ENCODE peak calls at places on chromosomes 3 and 15, in ten cellular contexts. One of them, this sample, is unnamed.

GRCh38 chr3:143295201-143296080 is 175.9 kb downstream of the CHST2 start:
- DNase-seq in adrenal gland: no peak
- DNase-seq in A549: no peak
- DNase-seq in gastrocnemius medialis: no peak
- DNase-seq in heart left ventricle: no peak
- DNase-seq in K562: no peak
- DNase-seq in uterus: no peak
- DNase-seq in stomach: no peak
- DNase-seq in esophagus muscularis mucosa: no peak
- DNase-seq in body of pancreas: no peak
- DNase-seq in this sample: no peak

GRCh38 chr3:20857636-20858035 is 671.6 kb upstream of the SGO1 start:
- DNase-seq in esophagus muscularis mucosa: no peak
- DNase-seq in A549: no peak
- DNase-seq in gastrocnemius medialis: no peak
- DNase-seq in uterus: no peak
- DNase-seq in K562: no peak
- DNase-seq in stomach: no peak
- DNase-seq in adrenal gland: no peak
- DNase-seq in body of pancreas: no peak
- DNase-seq in heart left ventricle: no peak
- DNase-seq in this sample: no peak

GRCh38 chr15:31268108-31268501 is 58.5 kb upstream of the KLF13 start:
- DNase-seq in adrenal gland: no peak
- DNase-seq in uterus: no peak
- DNase-seq in heart left ventricle: peak; percentile 5
- DNase-seq in esophagus muscularis mucosa: peak; percentile 85
- DNase-seq in K562: no peak
- DNase-seq in stomach: peak; percentile 33
- DNase-seq in gastrocnemius medialis: no peak
- DNase-seq in body of pancreas: no peak
- DNase-seq in A549: no peak
- DNase-seq in this sample: peak; percentile 76

GRCh38 chr3:47261301-47261700 is 21.3 kb downstream of the KIF9 start:
- DNase-seq in K562: no peak
- DNase-seq in esophagus muscularis mucosa: no peak
- DNase-seq in stomach: no peak
- DNase-seq in A549: no peak
- DNase-seq in body of pancreas: no peak
- DNase-seq in gastrocnemius medialis: no peak
- DNase-seq in uterus: no peak
- DNase-seq in heart left ventricle: no peak
- DNase-seq in adrenal gland: no peak
- DNase-seq in this sample: no peak

GRCh38 chr15:94282269-94283250 is 51.2 kb downstream of the MCTP2 start:
- DNase-seq in uterus: no peak
- DNase-seq in A549: no peak
- DNase-seq in body of pancreas: no peak
- DNase-seq in adrenal gland: no peak
- DNase-seq in stomach: no peak
- DNase-seq in esophagus muscularis mucosa: no peak
- DNase-seq in K562: no peak
- DNase-seq in heart left ventricle: no peak
- DNase-seq in gastrocnemius medialis: no peak
- DNase-seq in this sample: no peak

GRCh38 chr15:60507596-60508424 is 28.9 kb upstream of the ICE2 start:
- DNase-seq in K562: peak; percentile 55
- DNase-seq in adrenal gland: peak; percentile 41
- DNase-seq in esophagus muscularis mucosa: no peak
- DNase-seq in A549: peak; percentile 75
- DNase-seq in heart left ventricle: peak; percentile 41
- DNase-seq in gastrocnemius medialis: peak; percentile 21
- DNase-seq in stomach: peak; percentile 38
- DNase-seq in uterus: peak; percentile 32
- DNase-seq in body of pancreas: peak; percentile 51
- DNase-seq in this sample: peak; percentile 44

GRCh38 chr15:45346381-45346780 is 32.0 kb downstream of the GATM start:
- DNase-seq in gastrocnemius medialis: no peak
- DNase-seq in stomach: no peak
- DNase-seq in esophagus muscularis mucosa: no peak
- DNase-seq in K562: no peak
- DNase-seq in body of pancreas: no peak
- DNase-seq in uterus: no peak
- DNase-seq in adrenal gland: no peak
- DNase-seq in heart left ventricle: no peak
- DNase-seq in A549: no peak
- DNase-seq in this sample: no peak

GRCh38 chr3:21544076-21544462 is 206.9 kb downstream of the ZNF385D start:
- DNase-seq in A549: no peak
- DNase-seq in esophagus muscularis mucosa: no peak
- DNase-seq in gastrocnemius medialis: no peak
- DNase-seq in K562: no peak
- DNase-seq in stomach: no peak
- DNase-seq in uterus: no peak
- DNase-seq in body of pancreas: no peak
- DNase-seq in adrenal gland: no peak
- DNase-seq in heart left ventricle: no peak
- DNase-seq in this sample: no peak

GRCh38 chr3:64475037-64475436 is 212.8 kb downstream of the ADAMTS9 start:
- DNase-seq in gastrocnemius medialis: no peak
- DNase-seq in stomach: no peak
- DNase-seq in esophagus muscularis mucosa: no peak
- DNase-seq in uterus: no peak
- DNase-seq in A549: peak; percentile 3
- DNase-seq in adrenal gland: no peak
- DNase-seq in heart left ventricle: no peak
- DNase-seq in K562: no peak
- DNase-seq in body of pancreas: no peak
- DNase-seq in this sample: no peak

GRCh38 chr15:100889359-100890058 is 9.9 kb downstream of the ALDH1A3 start:
- DNase-seq in body of pancreas: peak; percentile 62
- DNase-seq in uterus: peak; percentile 79
- DNase-seq in heart left ventricle: peak; percentile 56
- DNase-seq in stomach: no peak
- DNase-seq in esophagus muscularis mucosa: no peak
- DNase-seq in gastrocnemius medialis: no peak
- DNase-seq in K562: no peak
- DNase-seq in adrenal gland: peak; percentile 20
- DNase-seq in A549: no peak
- DNase-seq in this sample: peak; percentile 31

GRCh38 chr3:184230603-184231528 is 1.5 kb downstream of the VWA5B2 start:
- DNase-seq in uterus: no peak
- DNase-seq in esophagus muscularis mucosa: no peak
- DNase-seq in A549: no peak
- DNase-seq in adrenal gland: no peak
- DNase-seq in heart left ventricle: no peak
- DNase-seq in stomach: peak; percentile 43
- DNase-seq in K562: no peak
- DNase-seq in gastrocnemius medialis: no peak
- DNase-seq in body of pancreas: peak; percentile 57
- DNase-seq in this sample: no peak

DNA sequence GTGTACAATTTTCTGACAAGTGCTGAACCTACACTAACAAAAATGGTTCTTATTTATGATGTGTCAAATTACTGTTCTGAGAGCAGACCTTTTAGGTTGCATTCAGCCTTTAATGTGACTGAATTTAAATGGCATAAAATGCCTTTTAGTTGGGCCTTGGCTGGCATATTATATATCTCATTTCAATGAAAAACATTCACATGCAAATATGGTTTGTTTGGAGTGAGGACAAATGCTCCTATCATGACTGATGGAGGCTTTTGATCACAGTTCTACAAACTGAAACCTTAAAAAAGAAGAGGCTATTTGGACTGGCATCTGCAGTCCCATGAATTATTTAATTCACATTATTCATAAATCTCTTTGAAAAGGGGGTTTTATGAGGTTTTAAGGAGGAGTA is 750.7 kb downstream of the CADM2 start:
- DNase-seq in heart left ventricle: no peak
- DNase-seq in uterus: no peak
- DNase-seq in adrenal gland: no peak
- DNase-seq in body of pancreas: no peak
- DNase-seq in A549: no peak
- DNase-seq in stomach: no peak
- DNase-seq in esophagus muscularis mucosa: no peak
- DNase-seq in gastrocnemius medialis: no peak
- DNase-seq in K562: no peak
- DNase-seq in this sample: no peak
- H3K4me3 ChIP-seq in heart left ventricle: no peak overlapping the region
- H3K4me3 ChIP-seq in uterus: no peak overlapping the region
- H3K4me3 ChIP-seq in adrenal gland: no peak overlapping the region
- H3K4me3 ChIP-seq in body of pancreas: no peak overlapping the region
- H3K4me3 ChIP-seq in A549: no peak overlapping the region
- H3K4me3 ChIP-seq in stomach: no peak overlapping the region
- H3K4me3 ChIP-seq in esophagus muscularis mucosa: no peak overlapping the region
- H3K4me3 ChIP-seq in gastrocnemius medialis: no peak overlapping the region
- H3K4me3 ChIP-seq in K562: no peak overlapping the region
- H3K4me3 ChIP-seq in this sample: no peak overlapping the region

GRCh38 chr3:52238193-52238760 is 681 bp downstream of the TWF2 start:
- DNase-seq in A549: peak; percentile 29
- DNase-seq in stomach: no peak
- DNase-seq in uterus: no peak
- DNase-seq in esophagus muscularis mucosa: no peak
- DNase-seq in gastrocnemius medialis: no peak
- DNase-seq in heart left ventricle: no peak
- DNase-seq in K562: no peak
- DNase-seq in body of pancreas: no peak
- DNase-seq in adrenal gland: peak; percentile 55
- DNase-seq in this sample: no peak

GRCh38 chr3:52240059-52240885 is 1.3 kb upstream of the TWF2 start:
- DNase-seq in A549: no peak
- DNase-seq in K562: peak; percentile 61
- DNase-seq in stomach: no peak
- DNase-seq in esophagus muscularis mucosa: no peak
- DNase-seq in body of pancreas: peak; percentile 68
- DNase-seq in heart left ventricle: no peak
- DNase-seq in uterus: peak; percentile 66
- DNase-seq in adrenal gland: peak; percentile 85
- DNase-seq in gastrocnemius medialis: peak; percentile 67
- DNase-seq in this sample: peak; percentile 94

GRCh38 chr3:52240886-52241244 is 1.9 kb upstream of the TWF2 start:
- DNase-seq in stomach: no peak
- DNase-seq in K562: no peak
- DNase-seq in esophagus muscularis mucosa: no peak
- DNase-seq in A549: no peak
- DNase-seq in body of pancreas: no peak
- DNase-seq in gastrocnemius medialis: no peak
- DNase-seq in uterus: no peak
- DNase-seq in adrenal gland: no peak
- DNase-seq in heart left ventricle: no peak
- DNase-seq in this sample: no peak

GRCh38 chr3:52237659-52238172 is 1.2 kb downstream of the TWF2 start:
- DNase-seq in body of pancreas: peak; percentile 91
- DNase-seq in uterus: peak; percentile 92
- DNase-seq in stomach: peak; percentile 83
- DNase-seq in K562: peak; percentile 61
- DNase-seq in gastrocnemius medialis: peak; percentile 87
- DNase-seq in heart left ventricle: peak; percentile 78
- DNase-seq in A549: peak; percentile 92
- DNase-seq in esophagus muscularis mucosa: no peak
- DNase-seq in adrenal gland: peak; percentile 94
- DNase-seq in this sample: peak; percentile 79

DNA sequence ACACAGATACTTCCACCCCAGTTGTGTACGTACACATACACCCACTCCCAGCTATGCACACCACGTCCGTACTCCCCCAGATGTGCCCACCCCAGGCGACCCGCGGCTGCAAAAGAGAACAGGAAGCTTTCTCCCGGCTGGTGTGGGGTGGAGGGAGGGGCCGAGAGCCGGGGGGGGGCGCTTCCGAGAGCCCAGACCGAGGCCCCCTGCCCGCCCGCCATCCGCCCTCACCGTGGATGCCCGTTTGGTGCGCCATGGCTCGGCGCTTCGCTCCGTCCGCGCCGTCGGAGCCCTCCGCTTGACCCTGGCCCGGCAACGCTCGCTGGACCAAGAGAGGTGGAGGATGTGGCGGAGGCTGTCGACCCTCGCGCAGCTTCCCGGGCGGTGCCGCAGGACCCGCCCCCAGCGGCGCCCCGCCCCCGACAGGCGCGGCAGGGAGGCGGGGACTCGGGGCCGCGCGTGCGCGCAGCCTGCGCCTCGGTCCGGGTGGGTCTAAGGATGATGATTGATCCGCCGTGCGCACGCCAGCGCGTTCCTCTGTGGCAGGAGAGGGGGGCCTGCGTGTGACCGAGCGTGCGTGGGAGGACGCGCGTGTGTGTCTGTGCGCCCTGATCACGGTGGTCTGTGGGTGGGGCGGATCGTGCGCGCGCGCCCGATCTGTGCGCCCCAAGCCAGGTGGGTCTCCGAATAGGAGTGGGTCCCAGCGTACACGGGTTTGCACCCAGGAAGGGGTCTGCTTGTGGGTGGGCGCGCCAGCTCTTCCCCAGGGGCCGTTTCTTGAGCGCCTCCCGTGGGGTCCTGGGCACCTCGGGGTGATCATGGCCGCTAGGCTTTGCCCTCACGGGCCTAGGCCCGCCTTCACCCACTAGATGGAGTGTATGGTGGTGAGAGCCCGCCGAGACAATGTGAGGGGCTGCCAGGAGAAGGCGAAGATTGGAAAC is at the start of gene TWF2:
- DNase-seq in heart left ventricle: peak; percentile 85
- DNase-seq in adrenal gland: peak; percentile 74
- DNase-seq in gastrocnemius medialis: peak; percentile 45
- DNase-seq in body of pancreas: peak; percentile 74
- DNase-seq in K562: peak; percentile 95
- DNase-seq in stomach: peak; percentile 81
- DNase-seq in esophagus muscularis mucosa: no peak
- DNase-seq in A549: peak; percentile 80
- DNase-seq in uterus: peak; percentile 76
- DNase-seq in this sample: peak; percentile 93
- TF ChIP-seq POLR2A in heart left ventricle: peak; percentile 88
- TF ChIP-seq POLR2A in adrenal gland: peak; percentile 51
- TF ChIP-seq POLR2A in gastrocnemius medialis: peak; percentile 76
- TF ChIP-seq POLR2A in body of pancreas: no peak
- TF ChIP-seq POLR2A in K562: peak; percentile 73
- TF ChIP-seq POLR2A in stomach: no peak
- TF ChIP-seq POLR2A in esophagus muscularis mucosa: peak; percentile 36
- TF ChIP-seq POLR2A in A549: peak; percentile 81
- TF ChIP-seq POLR2A in uterus: peak; percentile 57
- TF ChIP-seq POLR2A in this sample: no peak

DNA sequence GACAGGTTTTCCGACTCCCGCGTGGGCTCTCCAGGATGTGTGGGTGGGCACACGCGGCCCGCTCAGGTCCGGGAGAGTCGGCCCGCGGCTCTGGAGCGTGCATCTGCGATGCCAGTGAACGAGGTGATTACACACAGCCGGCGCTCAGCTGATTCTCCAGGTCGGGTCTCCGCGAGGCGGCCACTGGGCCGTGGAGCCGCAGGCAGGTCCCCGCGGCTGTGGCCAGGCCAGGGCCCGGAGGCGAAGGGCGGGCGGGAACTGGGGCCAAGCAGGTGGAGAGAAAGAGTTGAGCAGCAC is 13.2 kb downstream of the PAK6 start:
- DNase-seq in A549: no peak
- DNase-seq in gastrocnemius medialis: no peak
- DNase-seq in adrenal gland: no peak
- DNase-seq in stomach: no peak
- DNase-seq in K562: no peak
- DNase-seq in uterus: no peak
- DNase-seq in body of pancreas: no peak
- DNase-seq in heart left ventricle: no peak
- DNase-seq in esophagus muscularis mucosa: no peak
- DNase-seq in this sample: no peak
- H3K4me3 ChIP-seq in A549: no peak overlapping the region
- H3K4me3 ChIP-seq in gastrocnemius medialis: peak overlapping the region; percentile 56
- H3K4me3 ChIP-seq in adrenal gland: no peak overlapping the region
- H3K4me3 ChIP-seq in stomach: peak overlapping the region; percentile 55
- H3K4me3 ChIP-seq in K562: no peak overlapping the region
- H3K4me3 ChIP-seq in uterus: peak overlapping the region; percentile 42
- H3K4me3 ChIP-seq in body of pancreas: peak overlapping the region; percentile 47
- H3K4me3 ChIP-seq in heart left ventricle: peak overlapping the region; percentile 56
- H3K4me3 ChIP-seq in esophagus muscularis mucosa: peak overlapping the region; percentile 62
- H3K4me3 ChIP-seq in this sample: no peak overlapping the region

GRCh38 chr3:99817437-99818240 is at the start of gene CMSS1:
- DNase-seq in heart left ventricle: peak; percentile 94
- DNase-seq in uterus: peak; percentile 93
- DNase-seq in stomach: peak; percentile 95
- DNase-seq in esophagus muscularis mucosa: peak; percentile 98
- DNase-seq in K562: peak; percentile 85
- DNase-seq in adrenal gland: peak; percentile 97
- DNase-seq in gastrocnemius medialis: peak; percentile 92
- DNase-seq in body of pancreas: peak; percentile 92
- DNase-seq in A549: peak; percentile 78
- DNase-seq in this sample: peak; percentile 99
- TF ChIP-seq POLR2A in heart left ventricle: peak; percentile 36
- TF ChIP-seq POLR2A in uterus: peak; percentile 65
- TF ChIP-seq POLR2A in stomach: no peak
- TF ChIP-seq POLR2A in esophagus muscularis mucosa: peak; percentile 67
- TF ChIP-seq POLR2A in K562: peak; percentile 87
- TF ChIP-seq POLR2A in adrenal gland: peak; percentile 90
- TF ChIP-seq POLR2A in gastrocnemius medialis: peak; percentile 83
- TF ChIP-seq POLR2A in body of pancreas: peak; percentile 51
- TF ChIP-seq POLR2A in A549: peak; percentile 83
- TF ChIP-seq POLR2A in this sample: no peak

This sample was measured in lower leg skin.